ENCODE peak calls at places on chromosome 1, in four cellular contexts. H, B, U and E are unnamed samples.

GRCh38 chr1:203610061-203610460 is 16.6 kb upstream of the ATP2B4 start:
- DNase-seq in H (no peak), B (no peak), U (no peak), E (no peak)

GRCh38 chr1:99326215-99326949 is 62.1 kb downstream of the PLPPR4 start:
- DNase-seq in H (no peak), B (peak; percentile 34), U (no peak), E (no peak)

GRCh38 chr1:51553911-51554310 is 34.8 kb upstream of the EPS15 start:
- DNase-seq in H (no peak), B (no peak), U (no peak), E (no peak)

GRCh38 chr1:30857062-30857461 is 51.5 kb downstream of the SDC3 start:
- DNase-seq in H (no peak), B (no peak), U (no peak), E (no peak)

GRCh38 chr1:39936724-39937491 is 18.0 kb upstream of the MFSD2A start:
- DNase-seq in H (no peak), B (no peak), U (no peak), E (no peak)

GRCh38 chr1:13809461-13810159 is 109.6 kb downstream of the PRDM2 start:
- DNase-seq in H (no peak), B (no peak), U (no peak), E (no peak)

GRCh38 chr1:210376836-210377377 is 48.2 kb downstream of the HHAT start:
- DNase-seq in H (no peak), B (no peak), U (no peak), E (no peak)

GRCh38 chr1:201889092-201889968 is 632 bp downstream of the SHISA4 start:
- DNase-seq in H (no peak), B (no peak), U (no peak), E (no peak)

GRCh38 chr1:65395887-65396612 is 24.4 kb upstream of the LEPR start:
- DNase-seq in H (no peak), B (no peak), U (no peak), E (no peak)

GRCh38 chr1:201645956-201646355 is 107.0 kb downstream of the NAV1 start:
- DNase-seq in H (peak; percentile 72), B (no peak), U (no peak), E (no peak)

GRCh38 chr1:33142483-33143065 is 39.3 kb downstream of the TRIM62 start:
- DNase-seq in H (no peak), B (no peak), U (no peak), E (no peak)

GRCh38 chr1:160024195-160024905 is 7.4 kb downstream of the PIGM start:
- DNase-seq in H (no peak), B (no peak), U (no peak), E (no peak)